ENCODE peak calls at places on chromosomes 6 and 20, in nine cellular contexts. One of them, this sample, is unnamed.

GRCh38 chr6:39792501-39793450 is 600 bp downstream of the DAAM2 start:
- DNase-seq in astrocyte of the cerebellum: no peak
- DNase-seq in NCI-H748 treated with DMSO at 0.1 percent for 48 hours: no peak
- DNase-seq in A549: no peak
- DNase-seq in caudate nucleus: no peak
- DNase-seq in neural crest cell: no peak
- DNase-seq in GM03348: peak
- DNase-seq in astrocyte: no peak
- DNase-seq in HTR-8/SVneo: no peak
- DNase-seq in this sample: no peak

GRCh38 chr20:59004763-59005522 is 2.1 kb downstream of the CTSZ start:
- DNase-seq in astrocyte of the cerebellum: no peak
- DNase-seq in NCI-H748 treated with DMSO at 0.1 percent for 48 hours: no peak
- DNase-seq in A549: no peak
- DNase-seq in caudate nucleus: no peak
- DNase-seq in neural crest cell: no peak
- DNase-seq in GM03348: no peak
- DNase-seq in astrocyte: no peak
- DNase-seq in HTR-8/SVneo: no peak
- DNase-seq in this sample: no peak

GRCh38 chr6:34574647-34575293 is 18.6 kb upstream of the SPDEF start:
- DNase-seq in astrocyte of the cerebellum: no peak
- DNase-seq in NCI-H748 treated with DMSO at 0.1 percent for 48 hours: no peak
- DNase-seq in A549: no peak
- DNase-seq in caudate nucleus: no peak
- DNase-seq in neural crest cell: no peak
- DNase-seq in GM03348: no peak
- DNase-seq in astrocyte: no peak
- DNase-seq in HTR-8/SVneo: no peak
- DNase-seq in this sample: no peak

GRCh38 chr20:46011631-46012482 is 3.1 kb downstream of the MMP9 start:
- DNase-seq in astrocyte of the cerebellum: no peak
- DNase-seq in NCI-H748 treated with DMSO at 0.1 percent for 48 hours: no peak
- DNase-seq in A549: peak
- DNase-seq in caudate nucleus: no peak
- DNase-seq in neural crest cell: no peak
- DNase-seq in GM03348: no peak
- DNase-seq in astrocyte: no peak
- DNase-seq in HTR-8/SVneo: no peak
- DNase-seq in this sample: no peak

GRCh38 chr6:34083227-34083889 is 62.5 kb downstream of the GRM4 start:
- DNase-seq in astrocyte of the cerebellum: no peak
- DNase-seq in NCI-H748 treated with DMSO at 0.1 percent for 48 hours: no peak
- DNase-seq in A549: no peak
- DNase-seq in caudate nucleus: no peak
- DNase-seq in neural crest cell: no peak
- DNase-seq in GM03348: no peak
- DNase-seq in astrocyte: no peak
- DNase-seq in HTR-8/SVneo: no peak
- DNase-seq in this sample: no peak

GRCh38 chr20:25039697-25040437 is 18.1 kb downstream of the ACSS1 start:
- DNase-seq in astrocyte of the cerebellum: peak
- DNase-seq in NCI-H748 treated with DMSO at 0.1 percent for 48 hours: no peak
- DNase-seq in A549: no peak
- DNase-seq in caudate nucleus: peak
- DNase-seq in neural crest cell: no peak
- DNase-seq in GM03348: peak
- DNase-seq in astrocyte: peak
- DNase-seq in HTR-8/SVneo: no peak
- DNase-seq in this sample: no peak

GRCh38 chr6:159360306-159360705 is 191.1 kb downstream of the FNDC1 start:
- DNase-seq in astrocyte of the cerebellum: no peak
- DNase-seq in NCI-H748 treated with DMSO at 0.1 percent for 48 hours: no peak
- DNase-seq in A549: no peak
- DNase-seq in caudate nucleus: no peak
- DNase-seq in neural crest cell: no peak
- DNase-seq in GM03348: peak
- DNase-seq in astrocyte: no peak
- DNase-seq in HTR-8/SVneo: no peak
- DNase-seq in this sample: no peak

GRCh38 chr6:134169881-134170486 is 117.6 kb upstream of the SLC2A12 start:
- DNase-seq in astrocyte of the cerebellum: no peak
- DNase-seq in NCI-H748 treated with DMSO at 0.1 percent for 48 hours: no peak
- DNase-seq in A549: no peak
- DNase-seq in caudate nucleus: no peak
- DNase-seq in neural crest cell: no peak
- DNase-seq in GM03348: no peak
- DNase-seq in astrocyte: no peak
- DNase-seq in HTR-8/SVneo: no peak
- DNase-seq in this sample: no peak

GRCh38 chr20:47607208-47607613 is 105.5 kb downstream of the NCOA3 start:
- DNase-seq in astrocyte of the cerebellum: no peak
- DNase-seq in NCI-H748 treated with DMSO at 0.1 percent for 48 hours: no peak
- DNase-seq in A549: no peak
- DNase-seq in caudate nucleus: no peak
- DNase-seq in neural crest cell: no peak
- DNase-seq in GM03348: peak
- DNase-seq in astrocyte: peak
- DNase-seq in HTR-8/SVneo: no peak
- DNase-seq in this sample: no peak

GRCh38 chr20:50333856-50334255 is 143.2 kb downstream of the CEBPB start:
- DNase-seq in astrocyte of the cerebellum: peak
- DNase-seq in NCI-H748 treated with DMSO at 0.1 percent for 48 hours: no peak
- DNase-seq in A549: no peak
- DNase-seq in caudate nucleus: no peak
- DNase-seq in neural crest cell: no peak
- DNase-seq in GM03348: no peak
- DNase-seq in astrocyte: peak
- DNase-seq in HTR-8/SVneo: peak
- DNase-seq in this sample: no peak

GRCh38 chr6:2141644-2142290 is 103.6 kb downstream of the GMDS start:
- DNase-seq in astrocyte of the cerebellum: no peak
- DNase-seq in NCI-H748 treated with DMSO at 0.1 percent for 48 hours: no peak
- DNase-seq in A549: no peak
- DNase-seq in caudate nucleus: no peak
- DNase-seq in neural crest cell: no peak
- DNase-seq in GM03348: no peak
- DNase-seq in astrocyte: no peak
- DNase-seq in HTR-8/SVneo: no peak
- DNase-seq in this sample: no peak

GRCh38 chr20:46293084-46293483 is 15.2 kb downstream of the CDH22 start:
- DNase-seq in astrocyte of the cerebellum: peak
- DNase-seq in NCI-H748 treated with DMSO at 0.1 percent for 48 hours: no peak
- DNase-seq in A549: peak
- DNase-seq in caudate nucleus: no peak
- DNase-seq in neural crest cell: no peak
- DNase-seq in GM03348: peak
- DNase-seq in astrocyte: peak
- DNase-seq in HTR-8/SVneo: peak
- DNase-seq in this sample: no peak

GRCh38 chr6:25465931-25466330 is 186.1 kb upstream of the SCGN start:
- DNase-seq in astrocyte of the cerebellum: no peak
- DNase-seq in NCI-H748 treated with DMSO at 0.1 percent for 48 hours: no peak
- DNase-seq in A549: no peak
- DNase-seq in caudate nucleus: no peak
- DNase-seq in neural crest cell: no peak
- DNase-seq in GM03348: no peak
- DNase-seq in astrocyte: no peak
- DNase-seq in HTR-8/SVneo: no peak
- DNase-seq in this sample: no peak

GRCh38 chr20:55159230-55159629 is 683.8 kb downstream of the DOK5 start:
- DNase-seq in astrocyte of the cerebellum: no peak
- DNase-seq in NCI-H748 treated with DMSO at 0.1 percent for 48 hours: no peak
- DNase-seq in A549: no peak
- DNase-seq in caudate nucleus: no peak
- DNase-seq in neural crest cell: no peak
- DNase-seq in GM03348: no peak
- DNase-seq in astrocyte: peak
- DNase-seq in HTR-8/SVneo: no peak
- DNase-seq in this sample: no peak

GRCh38 chr20:35561268-35561667 is 19.4 kb downstream of the ERGIC3 start:
- DNase-seq in astrocyte of the cerebellum: no peak
- DNase-seq in NCI-H748 treated with DMSO at 0.1 percent for 48 hours: no peak
- DNase-seq in A549: peak
- DNase-seq in caudate nucleus: peak
- DNase-seq in neural crest cell: peak
- DNase-seq in GM03348: peak
- DNase-seq in astrocyte: peak
- DNase-seq in HTR-8/SVneo: peak
- DNase-seq in this sample: no peak

GRCh38 chr6:14540859-14541540 is 423.4 kb downstream of the CD83 start:
- DNase-seq in astrocyte of the cerebellum: no peak
- DNase-seq in NCI-H748 treated with DMSO at 0.1 percent for 48 hours: no peak
- DNase-seq in A549: no peak
- DNase-seq in caudate nucleus: no peak
- DNase-seq in neural crest cell: no peak
- DNase-seq in GM03348: no peak
- DNase-seq in astrocyte: no peak
- DNase-seq in HTR-8/SVneo: no peak
- DNase-seq in this sample: no peak

GRCh38 chr20:50904067-50904570 is 27.1 kb downstream of the ADNP start:
- DNase-seq in astrocyte of the cerebellum: no peak
- DNase-seq in NCI-H748 treated with DMSO at 0.1 percent for 48 hours: no peak
- DNase-seq in A549: no peak
- DNase-seq in caudate nucleus: no peak
- DNase-seq in neural crest cell: no peak
- DNase-seq in GM03348: no peak
- DNase-seq in astrocyte: no peak
- DNase-seq in HTR-8/SVneo: no peak
- DNase-seq in this sample: no peak

GRCh38 chr20:43849496-43850197 is 65.0 kb upstream of the TOX2 start:
- DNase-seq in astrocyte of the cerebellum: no peak
- DNase-seq in NCI-H748 treated with DMSO at 0.1 percent for 48 hours: no peak
- DNase-seq in A549: peak
- DNase-seq in caudate nucleus: no peak
- DNase-seq in neural crest cell: no peak
- DNase-seq in GM03348: peak
- DNase-seq in astrocyte: peak
- DNase-seq in HTR-8/SVneo: peak
- DNase-seq in this sample: no peak

GRCh38 chr6:46491201-46491788 is at the start of gene RCAN2:
- DNase-seq in astrocyte of the cerebellum: no peak
- DNase-seq in NCI-H748 treated with DMSO at 0.1 percent for 48 hours: peak
- DNase-seq in A549: peak
- DNase-seq in caudate nucleus: peak
- DNase-seq in neural crest cell: peak
- DNase-seq in GM03348: peak
- DNase-seq in astrocyte: no peak
- DNase-seq in HTR-8/SVneo: peak
- DNase-seq in this sample: no peak

GRCh38 chr6:63140682-63141318 is 70.5 kb upstream of the FKBP1C start:
- DNase-seq in astrocyte of the cerebellum: no peak
- DNase-seq in NCI-H748 treated with DMSO at 0.1 percent for 48 hours: no peak
- DNase-seq in A549: no peak
- DNase-seq in caudate nucleus: no peak
- DNase-seq in neural crest cell: no peak
- DNase-seq in GM03348: no peak
- DNase-seq in astrocyte: no peak
- DNase-seq in HTR-8/SVneo: no peak
- DNase-seq in this sample: no peak

GRCh38 chr6:24576452-24576851 is 69.5 kb downstream of the KIAA0319 start:
- DNase-seq in astrocyte of the cerebellum: no peak
- DNase-seq in NCI-H748 treated with DMSO at 0.1 percent for 48 hours: no peak
- DNase-seq in A549: no peak
- DNase-seq in caudate nucleus: no peak
- DNase-seq in neural crest cell: no peak
- DNase-seq in GM03348: no peak
- DNase-seq in astrocyte: no peak
- DNase-seq in HTR-8/SVneo: no peak
- DNase-seq in this sample: no peak

GRCh38 chr6:152811785-152812184 is 61.2 kb downstream of the VIP start:
- DNase-seq in astrocyte of the cerebellum: no peak
- DNase-seq in NCI-H748 treated with DMSO at 0.1 percent for 48 hours: no peak
- DNase-seq in A549: no peak
- DNase-seq in caudate nucleus: no peak
- DNase-seq in neural crest cell: no peak
- DNase-seq in GM03348: no peak
- DNase-seq in astrocyte: no peak
- DNase-seq in HTR-8/SVneo: no peak
- DNase-seq in this sample: no peak

GRCh38 chr20:63189322-63189642 is 26.6 kb downstream of the YTHDF1 start:
- DNase-seq in astrocyte of the cerebellum: no peak
- DNase-seq in NCI-H748 treated with DMSO at 0.1 percent for 48 hours: no peak
- DNase-seq in A549: no peak
- DNase-seq in caudate nucleus: no peak
- DNase-seq in neural crest cell: no peak
- DNase-seq in GM03348: no peak
- DNase-seq in astrocyte: no peak
- DNase-seq in HTR-8/SVneo: no peak
- DNase-seq in this sample: no peak

GRCh38 chr6:40166963-40167362 is 232.7 kb upstream of the MOCS1 start:
- DNase-seq in astrocyte of the cerebellum: no peak
- DNase-seq in NCI-H748 treated with DMSO at 0.1 percent for 48 hours: no peak
- DNase-seq in A549: no peak
- DNase-seq in caudate nucleus: no peak
- DNase-seq in neural crest cell: no peak
- DNase-seq in GM03348: no peak
- DNase-seq in astrocyte: no peak
- DNase-seq in HTR-8/SVneo: no peak
- DNase-seq in this sample: no peak

GRCh38 chr6:43307451-43308100 is 1.1 kb downstream of the CRIP3 start:
- DNase-seq in astrocyte of the cerebellum: no peak
- DNase-seq in NCI-H748 treated with DMSO at 0.1 percent for 48 hours: no peak
- DNase-seq in A549: no peak
- DNase-seq in caudate nucleus: no peak
- DNase-seq in neural crest cell: no peak
- DNase-seq in GM03348: no peak
- DNase-seq in astrocyte: no peak
- DNase-seq in HTR-8/SVneo: no peak
- DNase-seq in this sample: no peak

GRCh38 chr20:53865905-53866786 is 204.2 kb downstream of the BCAS1 start:
- DNase-seq in astrocyte of the cerebellum: no peak
- DNase-seq in NCI-H748 treated with DMSO at 0.1 percent for 48 hours: no peak
- DNase-seq in A549: peak
- DNase-seq in caudate nucleus: no peak
- DNase-seq in neural crest cell: no peak
- DNase-seq in GM03348: peak
- DNase-seq in astrocyte: peak
- DNase-seq in HTR-8/SVneo: peak
- DNase-seq in this sample: no peak

GRCh38 chr6:4133941-4134838 is 1.2 kb downstream of the ECI2 start:
- DNase-seq in astrocyte of the cerebellum: no peak
- DNase-seq in NCI-H748 treated with DMSO at 0.1 percent for 48 hours: peak
- DNase-seq in A549: peak
- DNase-seq in caudate nucleus: no peak
- DNase-seq in neural crest cell: no peak
- DNase-seq in GM03348: peak
- DNase-seq in astrocyte: no peak
- DNase-seq in HTR-8/SVneo: no peak
- DNase-seq in this sample: no peak

GRCh38 chr6:1575213-1576041 is 34.3 kb upstream of the FOXC1 start:
- DNase-seq in astrocyte of the cerebellum: peak
- DNase-seq in NCI-H748 treated with DMSO at 0.1 percent for 48 hours: no peak
- DNase-seq in A549: no peak
- DNase-seq in caudate nucleus: no peak
- DNase-seq in neural crest cell: no peak
- DNase-seq in GM03348: peak
- DNase-seq in astrocyte: peak
- DNase-seq in HTR-8/SVneo: no peak
- DNase-seq in this sample: no peak